ENCODE peak calls at places on chromosome 18, in seven cellular contexts. R is caudate nucleus, L is pancreas, Y is GM23338, N is cardiac muscle cell, T is aorta, Q is right atrium auricular region. C is an unnamed sample.

GRCh38 chr18:23540867-23541266 is 37.6 kb downstream of the RMC1 start:
- DNase-seq in L (no peak), R (no peak), N (peak), Y (no peak), Q (no peak), T (no peak), C (no peak)

GRCh38 chr18:61724532-61724931 is 168.3 kb downstream of the RNF152 start:
- DNase-seq in T (no peak), L (no peak), R (no peak), N (no peak), Q (no peak), Y (no peak), C (no peak)

GRCh38 chr18:69845588-69846506 is 101.8 kb downstream of the CD226 start:
- DNase-seq in L (no peak), T (no peak), R (no peak), Y (peak), N (peak), Q (no peak), C (no peak)

GRCh38 chr18:23926590-23926989 is 88.0 kb upstream of the TTC39C start:
- DNase-seq in Q (no peak), T (no peak), N (no peak), R (no peak), L (no peak), Y (no peak), C (no peak)

GRCh38 chr18:68275616-68276015 is 439.3 kb downstream of the TMX3 start:
- DNase-seq in L (no peak), R (no peak), Y (no peak), N (peak), T (no peak), Q (no peak), C (no peak)

GRCh38 chr18:23138470-23138869 is 3.2 kb downstream of the CABLES1 start:
- DNase-seq in R (no peak), L (no peak), Q (no peak), T (no peak), N (no peak), Y (no peak), C (no peak)

GRCh38 chr18:52343138-52343537 is 3.1 kb downstream of the DCC start:
- DNase-seq in Y (peak), R (no peak), Q (no peak), L (no peak), T (no peak), N (no peak), C (no peak)

GRCh38 chr18:26207937-26208336 is 18.3 kb upstream of the TAF4B start:
- DNase-seq in T (no peak), N (no peak), R (no peak), L (no peak), Y (no peak), Q (no peak), C (no peak)

GRCh38 chr18:22591231-22591630 is 173.5 kb upstream of the CTAGE1 start:
- DNase-seq in L (no peak), Y (no peak), N (peak), Q (no peak), T (no peak), R (no peak), C (no peak)

GRCh38 chr18:42480521-42480920 is 525.5 kb downstream of the PIK3C3 start:
- DNase-seq in Y (no peak), T (no peak), R (no peak), L (no peak), Q (no peak), N (no peak), C (no peak)

GRCh38 chr18:61883547-61883946 is 9.3 kb downstream of the RNF152 start:
- DNase-seq in R (no peak), Y (no peak), N (no peak), Q (no peak), L (no peak), T (no peak), C (no peak)

GRCh38 chr18:37572736-37573135 is 7.1 kb upstream of the CELF4 start:
- DNase-seq in Q (no peak), L (no peak), R (no peak), T (no peak), Y (no peak), N (no peak), C (no peak)

GRCh38 chr18:27312853-27313252 is 127.7 kb upstream of the CHST9 start:
- DNase-seq in T (no peak), Q (no peak), Y (no peak), N (no peak), R (no peak), L (no peak), C (no peak)

GRCh38 chr18:13103366-13103765 is 112.2 kb downstream of the CEP192 start:
- DNase-seq in R (no peak), Y (peak), N (no peak), Q (no peak), T (no peak), L (no peak), C (no peak)

GRCh38 chr18:13464432-13465125 is 246.0 kb downstream of the LDLRAD4 start:
- DNase-seq in Q (no peak), R (no peak), Y (no peak), L (no peak), N (peak), T (peak), C (no peak)

GRCh38 chr18:55234366-55235093 is 275.3 kb upstream of the CCDC68 start:
- DNase-seq in Q (peak), R (peak), L (peak), T (peak), N (peak), Y (peak), C (peak)

GRCh38 chr18:69789794-69790193 is 157.9 kb downstream of the CD226 start:
- DNase-seq in Y (no peak), N (no peak), Q (no peak), R (no peak), T (no peak), L (no peak), C (no peak)

GRCh38 chr18:60145776-60146175 is 226.8 kb downstream of the MC4R start:
- DNase-seq in N (no peak), Q (no peak), Y (peak), R (no peak), T (no peak), L (no peak), C (no peak)

GRCh38 chr18:48023334-48024008 is 93.0 kb upstream of the SMAD2 start:
- DNase-seq in R (no peak), L (no peak), T (no peak), N (peak), Q (no peak), Y (peak), C (no peak)

GRCh38 chr18:44725300-44726096 is 44.8 kb downstream of the SETBP1 start:
- DNase-seq in R (no peak), Q (no peak), Y (no peak), L (no peak), N (peak), T (peak), C (no peak)

GRCh38 chr18:7924616-7925015 is 357.5 kb downstream of the PTPRM start:
- DNase-seq in T (no peak), Y (no peak), Q (no peak), N (peak), L (no peak), R (no peak), C (no peak)

GRCh38 chr18:24322594-24323136 is 75.0 kb downstream of the OSBPL1A start:
- DNase-seq in L (no peak), R (no peak), N (peak), T (no peak), Q (no peak), Y (no peak), C (no peak)

GRCh38 chr18:51153659-51154371 is 43.7 kb downstream of the MEX3C start:
- DNase-seq in Q (no peak), N (no peak), L (no peak), Y (no peak), R (no peak), T (no peak), C (no peak)

GRCh38 chr18:3089579-3089978 is 76.6 kb upstream of the LPIN2 start:
- DNase-seq in Y (no peak), T (no peak), R (no peak), N (no peak), L (no peak), Q (no peak), C (no peak)

GRCh38 chr18:27609221-27609620 is 424.1 kb upstream of the CHST9 start:
- DNase-seq in L (no peak), R (no peak), Y (no peak), Q (no peak), N (peak), T (no peak), C (no peak)

GRCh38 chr18:25686960-25687520 is 335.1 kb upstream of the ZNF521 start:
- DNase-seq in R (no peak), T (no peak), L (no peak), Q (no peak), Y (no peak), N (no peak), C (no peak)

DNA sequence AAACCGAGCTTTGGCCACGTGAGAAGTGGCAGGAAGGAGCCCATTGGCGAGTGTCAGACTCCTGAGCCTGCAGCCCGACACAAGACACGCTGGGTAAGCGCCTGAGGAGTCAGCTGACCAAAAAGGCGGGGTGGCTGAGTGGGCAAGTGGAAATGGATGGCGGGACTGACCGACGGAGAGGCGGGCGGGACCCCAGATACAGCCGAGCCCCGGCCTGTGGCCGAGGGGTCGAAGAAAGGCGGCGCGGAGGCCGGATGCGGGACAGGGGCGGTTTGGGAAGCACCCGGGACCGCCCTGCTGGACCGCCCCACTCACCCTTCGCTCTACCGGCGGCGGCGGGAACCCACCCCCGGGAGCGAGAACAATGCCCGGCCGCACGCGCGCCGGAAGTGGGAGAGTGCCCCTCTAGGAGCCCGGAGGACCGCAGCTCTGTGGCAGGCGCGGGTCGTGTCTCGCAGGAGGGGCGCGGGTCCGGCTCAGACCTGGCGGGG is 22.8 kb downstream of the ZSCAN30 start:
- DNase-seq in Y (peak), L (peak), Q (peak), R (peak), T (peak), N (peak), C (peak)
- H3K27ac ChIP-seq in Y (peak), L (peak), Q (peak), R (peak), T (no peak), N (no peak), C (peak)

DNA sequence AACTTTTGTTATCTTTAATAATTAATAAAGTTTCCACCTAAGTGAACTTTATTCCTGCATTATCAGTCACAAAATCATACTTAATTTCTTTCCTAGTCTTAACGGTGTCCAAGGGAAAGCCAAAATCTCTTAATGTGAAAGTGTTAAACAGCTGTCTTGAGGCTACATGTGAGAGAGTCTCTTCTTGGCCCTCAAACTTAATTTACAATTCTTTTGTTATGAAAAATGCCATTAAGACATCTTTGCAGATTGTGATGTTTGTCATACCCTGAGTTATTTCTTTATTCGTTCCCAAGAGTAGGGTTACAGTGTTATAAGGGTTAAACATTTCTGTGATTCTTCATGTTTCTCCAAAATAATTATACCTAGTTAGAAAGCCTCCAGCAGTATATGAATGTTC is 64.6 kb downstream of the ANKRD12 start:
- DNase-seq in L (no peak), Q (no peak), R (no peak), Y (peak), T (no peak), N (no peak), C (no peak)
- H3K27ac ChIP-seq in L (no peak), Q (no peak), R (no peak), Y (no peak), T (no peak), N (no peak), C (no peak)

GRCh38 chr18:421236-422155 is 79.0 kb downstream of the COLEC12 start:
- DNase-seq in R (no peak), N (peak), L (no peak), Y (no peak), Q (no peak), T (no peak), C (no peak)
- H3K27ac ChIP-seq in R (no peak), N (peak), L (no peak), Y (no peak), Q (no peak), T (no peak), C (no peak)

DNA sequence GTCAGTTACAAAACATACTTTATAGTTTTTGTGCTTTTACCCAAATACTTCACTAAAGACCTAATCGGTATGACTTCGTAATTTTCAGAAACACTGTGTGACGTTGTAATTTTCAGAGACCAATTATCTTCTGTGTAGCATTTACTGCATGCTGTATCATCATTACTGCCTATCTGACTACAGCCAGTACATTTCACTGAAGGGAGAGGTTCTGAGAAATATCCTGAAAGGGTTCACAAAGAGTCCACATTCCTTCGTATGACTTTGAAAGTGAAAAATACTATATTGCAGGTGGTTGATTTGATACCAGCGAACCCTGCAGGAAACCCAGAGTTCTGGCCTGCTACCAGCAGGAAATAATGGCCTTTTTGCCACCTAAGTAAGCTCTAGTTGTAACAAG is 155.4 kb downstream of the ARHGAP28 start:
- DNase-seq in T (no peak), Y (no peak), Q (no peak), R (no peak), L (no peak), N (no peak), C (no peak)
- H3K27ac ChIP-seq in T (no peak), Y (no peak), Q (no peak), R (no peak), L (no peak), N (no peak), C (no peak)

GRCh38 chr18:9916814-9917213 is 3.0 kb downstream of the VAPA start:
- DNase-seq in Y (no peak), Q (no peak), N (no peak), L (no peak), R (no peak), T (no peak), C (no peak)
- H3K27ac ChIP-seq in Y (no peak), Q (peak), N (no peak), L (peak), R (no peak), T (no peak), C (no peak)